ENCODE peak calls at places on chromosomes 16 and 17, in eight cellular contexts. One of them, this sample, is unnamed.

GRCh38 chr17:3796110-3796821 is 4.7 kb downstream of the ITGAE start:
- DNase-seq in HFF-Myc: no peak
- DNase-seq in CD4-positive, alpha-beta memory T cell: peak
- DNase-seq in PC-3: no peak
- DNase-seq in heart right ventricle: no peak
- DNase-seq in fibroblast of lung: peak
- DNase-seq in right cardiac atrium: no peak
- DNase-seq in sigmoid colon: no peak
- DNase-seq in this sample: no peak

GRCh38 chr16:660459-661183 is 7.3 kb upstream of the RHOT2 start:
- DNase-seq in heart right ventricle: peak
- DNase-seq in fibroblast of lung: peak
- DNase-seq in sigmoid colon: peak
- DNase-seq in PC-3: peak
- DNase-seq in HFF-Myc: peak
- DNase-seq in right cardiac atrium: peak
- DNase-seq in CD4-positive, alpha-beta memory T cell: peak
- DNase-seq in this sample: peak

GRCh38 chr16:19014456-19014855 is 30.7 kb downstream of the TMC7 start:
- DNase-seq in PC-3: no peak
- DNase-seq in heart right ventricle: no peak
- DNase-seq in CD4-positive, alpha-beta memory T cell: no peak
- DNase-seq in sigmoid colon: no peak
- DNase-seq in fibroblast of lung: no peak
- DNase-seq in HFF-Myc: no peak
- DNase-seq in right cardiac atrium: no peak
- DNase-seq in this sample: no peak

GRCh38 chr16:89009343-89010209 is 32.6 kb upstream of the CBFA2T3 start:
- DNase-seq in sigmoid colon: peak
- DNase-seq in fibroblast of lung: peak
- DNase-seq in HFF-Myc: no peak
- DNase-seq in right cardiac atrium: no peak
- DNase-seq in heart right ventricle: no peak
- DNase-seq in PC-3: peak
- DNase-seq in CD4-positive, alpha-beta memory T cell: peak
- DNase-seq in this sample: peak

GRCh38 chr16:26976913-26977312 is 89.8 kb upstream of the C16orf82 start:
- DNase-seq in HFF-Myc: no peak
- DNase-seq in CD4-positive, alpha-beta memory T cell: no peak
- DNase-seq in heart right ventricle: no peak
- DNase-seq in right cardiac atrium: no peak
- DNase-seq in PC-3: no peak
- DNase-seq in sigmoid colon: no peak
- DNase-seq in fibroblast of lung: no peak
- DNase-seq in this sample: no peak

GRCh38 chr16:73126453-73126853 is 78.5 kb upstream of the ZFHX3 start:
- DNase-seq in PC-3: no peak
- DNase-seq in fibroblast of lung: peak
- DNase-seq in sigmoid colon: peak
- DNase-seq in HFF-Myc: no peak
- DNase-seq in CD4-positive, alpha-beta memory T cell: no peak
- DNase-seq in heart right ventricle: peak
- DNase-seq in right cardiac atrium: peak
- DNase-seq in this sample: no peak

GRCh38 chr17:11047228-11047627 is 193.8 kb upstream of the SHISA6 start:
- DNase-seq in fibroblast of lung: no peak
- DNase-seq in right cardiac atrium: no peak
- DNase-seq in HFF-Myc: no peak
- DNase-seq in CD4-positive, alpha-beta memory T cell: no peak
- DNase-seq in sigmoid colon: no peak
- DNase-seq in PC-3: no peak
- DNase-seq in heart right ventricle: no peak
- DNase-seq in this sample: no peak

GRCh38 chr17:70089513-70090148 is 14.6 kb downstream of the KCNJ16 start:
- DNase-seq in right cardiac atrium: no peak
- DNase-seq in HFF-Myc: no peak
- DNase-seq in CD4-positive, alpha-beta memory T cell: no peak
- DNase-seq in heart right ventricle: no peak
- DNase-seq in fibroblast of lung: no peak
- DNase-seq in PC-3: peak
- DNase-seq in sigmoid colon: no peak
- DNase-seq in this sample: no peak

GRCh38 chr16:10255728-10256127 is 73.5 kb upstream of the GRIN2A start:
- DNase-seq in heart right ventricle: no peak
- DNase-seq in CD4-positive, alpha-beta memory T cell: no peak
- DNase-seq in HFF-Myc: no peak
- DNase-seq in fibroblast of lung: no peak
- DNase-seq in PC-3: no peak
- DNase-seq in right cardiac atrium: no peak
- DNase-seq in sigmoid colon: no peak
- DNase-seq in this sample: no peak

GRCh38 chr16:23832882-23833281 is 2.9 kb upstream of the PRKCB start:
- DNase-seq in fibroblast of lung: no peak
- DNase-seq in HFF-Myc: no peak
- DNase-seq in PC-3: no peak
- DNase-seq in sigmoid colon: no peak
- DNase-seq in heart right ventricle: no peak
- DNase-seq in right cardiac atrium: no peak
- DNase-seq in CD4-positive, alpha-beta memory T cell: no peak
- DNase-seq in this sample: no peak

GRCh38 chr16:81181013-81181720 is 57.3 kb upstream of the BCO1 start:
- DNase-seq in heart right ventricle: peak
- DNase-seq in CD4-positive, alpha-beta memory T cell: no peak
- DNase-seq in right cardiac atrium: peak
- DNase-seq in HFF-Myc: peak
- DNase-seq in fibroblast of lung: peak
- DNase-seq in PC-3: peak
- DNase-seq in sigmoid colon: peak
- DNase-seq in this sample: no peak

GRCh38 chr16:11796227-11797165 is 562 bp downstream of the ZC3H7A start:
- DNase-seq in sigmoid colon: peak
- DNase-seq in PC-3: peak
- DNase-seq in HFF-Myc: no peak
- DNase-seq in CD4-positive, alpha-beta memory T cell: peak
- DNase-seq in right cardiac atrium: peak
- DNase-seq in heart right ventricle: peak
- DNase-seq in fibroblast of lung: peak
- DNase-seq in this sample: peak

GRCh38 chr17:79003661-79004411 is 5.7 kb downstream of the CANT1 start:
- DNase-seq in CD4-positive, alpha-beta memory T cell: no peak
- DNase-seq in fibroblast of lung: no peak
- DNase-seq in sigmoid colon: peak
- DNase-seq in heart right ventricle: no peak
- DNase-seq in HFF-Myc: no peak
- DNase-seq in PC-3: no peak
- DNase-seq in right cardiac atrium: no peak
- DNase-seq in this sample: no peak

GRCh38 chr17:79002796-79003593 is 6.6 kb downstream of the CANT1 start:
- DNase-seq in CD4-positive, alpha-beta memory T cell: no peak
- DNase-seq in sigmoid colon: peak
- DNase-seq in fibroblast of lung: no peak
- DNase-seq in HFF-Myc: no peak
- DNase-seq in PC-3: no peak
- DNase-seq in right cardiac atrium: no peak
- DNase-seq in heart right ventricle: no peak
- DNase-seq in this sample: peak

GRCh38 chr17:79006001-79006400 is 3.6 kb downstream of the CANT1 start:
- DNase-seq in right cardiac atrium: no peak
- DNase-seq in sigmoid colon: peak
- DNase-seq in heart right ventricle: no peak
- DNase-seq in PC-3: no peak
- DNase-seq in CD4-positive, alpha-beta memory T cell: no peak
- DNase-seq in HFF-Myc: no peak
- DNase-seq in fibroblast of lung: no peak
- DNase-seq in this sample: no peak

GRCh38 chr17:79006794-79007503 is 2.6 kb downstream of the CANT1 start:
- DNase-seq in HFF-Myc: no peak
- DNase-seq in PC-3: no peak
- DNase-seq in heart right ventricle: no peak
- DNase-seq in sigmoid colon: peak
- DNase-seq in right cardiac atrium: no peak
- DNase-seq in fibroblast of lung: no peak
- DNase-seq in CD4-positive, alpha-beta memory T cell: no peak
- DNase-seq in this sample: no peak

DNA sequence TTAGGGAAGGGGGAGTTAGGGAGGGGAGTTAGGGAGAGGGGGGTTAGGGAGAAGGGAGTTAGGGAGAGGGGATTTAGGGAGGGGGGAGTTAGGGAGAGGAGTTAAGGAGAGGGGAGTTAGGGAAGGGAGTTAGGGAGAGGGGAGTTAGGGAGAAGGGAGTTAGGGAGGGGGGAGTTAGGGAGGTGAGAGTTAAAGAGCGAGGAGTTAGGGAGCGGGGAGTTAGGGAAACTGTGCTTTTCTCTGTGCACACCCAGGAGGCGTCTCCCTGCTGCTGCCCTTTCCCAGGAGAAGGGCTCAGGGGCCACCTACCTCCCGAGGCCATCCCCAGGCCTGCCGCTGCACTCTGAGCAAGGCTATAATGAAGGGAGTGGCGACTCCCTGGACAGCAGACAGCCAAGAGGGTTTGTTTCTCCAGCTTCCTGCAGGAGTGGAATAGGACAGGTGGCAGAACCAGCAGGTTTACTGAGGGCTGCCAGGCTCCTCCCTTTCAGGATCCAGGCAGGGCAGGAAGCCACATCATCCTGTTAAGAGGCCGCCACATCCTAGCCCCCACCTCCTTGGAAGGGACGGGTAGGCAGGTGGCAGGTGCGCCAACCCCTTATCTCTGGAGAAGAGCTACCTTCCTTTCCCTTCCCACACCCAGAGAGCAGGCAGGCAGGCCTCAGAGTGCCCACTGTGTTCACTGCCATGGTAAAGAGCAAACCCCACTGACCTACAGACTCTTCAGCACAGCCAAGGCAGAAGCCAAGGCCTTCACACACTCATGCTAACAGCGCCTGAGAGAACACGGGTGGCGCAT is 4.3 kb downstream of the CANT1 start:
- DNase-seq in PC-3: peak
- DNase-seq in CD4-positive, alpha-beta memory T cell: peak
- DNase-seq in sigmoid colon: peak
- DNase-seq in right cardiac atrium: no peak
- DNase-seq in HFF-Myc: no peak
- DNase-seq in fibroblast of lung: no peak
- DNase-seq in heart right ventricle: no peak
- DNase-seq in this sample: no peak
- H3K4me3 ChIP-seq in PC-3: peak
- H3K4me3 ChIP-seq in CD4-positive, alpha-beta memory T cell: no peak
- H3K4me3 ChIP-seq in sigmoid colon: no peak
- H3K4me3 ChIP-seq in right cardiac atrium: no peak
- H3K4me3 ChIP-seq in HFF-Myc: no peak
- H3K4me3 ChIP-seq in fibroblast of lung: no peak
- H3K4me3 ChIP-seq in heart right ventricle: no peak
- H3K4me3 ChIP-seq in this sample: no peak

DNA sequence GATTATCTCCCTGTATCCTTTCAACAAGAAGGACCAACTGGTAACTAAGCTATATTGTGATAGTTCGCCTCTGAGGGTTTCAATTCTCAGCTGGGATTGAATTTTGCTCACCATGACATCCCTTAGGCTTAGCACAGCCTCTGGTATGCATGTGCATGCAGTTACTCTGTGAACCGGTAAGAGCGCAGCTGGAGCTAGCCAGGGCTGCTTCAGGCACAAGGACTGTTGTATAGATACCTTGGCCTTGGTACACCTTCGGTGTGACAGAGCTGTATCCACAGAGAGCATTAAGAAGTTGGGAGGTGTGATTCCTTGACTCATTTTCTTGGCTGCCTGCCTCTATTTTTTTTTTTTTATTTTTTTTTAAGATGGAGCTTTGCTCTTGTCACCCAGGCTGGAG is 2.3 kb upstream of the NUTF2 start:
- DNase-seq in sigmoid colon: no peak
- DNase-seq in CD4-positive, alpha-beta memory T cell: no peak
- DNase-seq in HFF-Myc: no peak
- DNase-seq in fibroblast of lung: peak
- DNase-seq in PC-3: peak
- DNase-seq in heart right ventricle: no peak
- DNase-seq in right cardiac atrium: no peak
- DNase-seq in this sample: no peak
- H3K4me3 ChIP-seq in sigmoid colon: no peak
- H3K4me3 ChIP-seq in CD4-positive, alpha-beta memory T cell: no peak
- H3K4me3 ChIP-seq in HFF-Myc: peak
- H3K4me3 ChIP-seq in fibroblast of lung: peak
- H3K4me3 ChIP-seq in PC-3: peak
- H3K4me3 ChIP-seq in heart right ventricle: no peak
- H3K4me3 ChIP-seq in right cardiac atrium: no peak
- H3K4me3 ChIP-seq in this sample: peak

GRCh38 chr17:74113952-74114351 is 89.5 kb upstream of the RPL38 start:
- DNase-seq in PC-3: no peak
- DNase-seq in fibroblast of lung: no peak
- DNase-seq in heart right ventricle: no peak
- DNase-seq in CD4-positive, alpha-beta memory T cell: no peak
- DNase-seq in right cardiac atrium: no peak
- DNase-seq in HFF-Myc: no peak
- DNase-seq in sigmoid colon: no peak
- DNase-seq in this sample: no peak
- H3K4me3 ChIP-seq in PC-3: no peak
- H3K4me3 ChIP-seq in fibroblast of lung: no peak
- H3K4me3 ChIP-seq in heart right ventricle: no peak
- H3K4me3 ChIP-seq in CD4-positive, alpha-beta memory T cell: no peak
- H3K4me3 ChIP-seq in right cardiac atrium: no peak
- H3K4me3 ChIP-seq in HFF-Myc: no peak
- H3K4me3 ChIP-seq in sigmoid colon: no peak
- H3K4me3 ChIP-seq in this sample: no peak

GRCh38 chr16:29815793-29816693 is at the start of gene PAGR1:
- DNase-seq in right cardiac atrium: peak
- DNase-seq in fibroblast of lung: peak
- DNase-seq in PC-3: peak
- DNase-seq in sigmoid colon: peak
- DNase-seq in CD4-positive, alpha-beta memory T cell: peak
- DNase-seq in heart right ventricle: peak
- DNase-seq in HFF-Myc: peak
- DNase-seq in this sample: peak

GRCh38 chr16:29813644-29814562 is 1.9 kb downstream of the PRRT2 start:
- DNase-seq in HFF-Myc: no peak
- DNase-seq in right cardiac atrium: no peak
- DNase-seq in fibroblast of lung: no peak
- DNase-seq in PC-3: no peak
- DNase-seq in heart right ventricle: no peak
- DNase-seq in sigmoid colon: no peak
- DNase-seq in CD4-positive, alpha-beta memory T cell: no peak
- DNase-seq in this sample: no peak

GRCh38 chr16:29812754-29813643 is 1.0 kb downstream of the PRRT2 start:
- DNase-seq in heart right ventricle: no peak
- DNase-seq in CD4-positive, alpha-beta memory T cell: no peak
- DNase-seq in HFF-Myc: no peak
- DNase-seq in fibroblast of lung: no peak
- DNase-seq in right cardiac atrium: no peak
- DNase-seq in PC-3: no peak
- DNase-seq in sigmoid colon: no peak
- DNase-seq in this sample: no peak

GRCh38 chr16:29815032-29815721 is 775 bp upstream of the PAGR1 start:
- DNase-seq in fibroblast of lung: no peak
- DNase-seq in HFF-Myc: no peak
- DNase-seq in right cardiac atrium: peak
- DNase-seq in PC-3: no peak
- DNase-seq in heart right ventricle: no peak
- DNase-seq in sigmoid colon: peak
- DNase-seq in CD4-positive, alpha-beta memory T cell: no peak
- DNase-seq in this sample: no peak

DNA sequence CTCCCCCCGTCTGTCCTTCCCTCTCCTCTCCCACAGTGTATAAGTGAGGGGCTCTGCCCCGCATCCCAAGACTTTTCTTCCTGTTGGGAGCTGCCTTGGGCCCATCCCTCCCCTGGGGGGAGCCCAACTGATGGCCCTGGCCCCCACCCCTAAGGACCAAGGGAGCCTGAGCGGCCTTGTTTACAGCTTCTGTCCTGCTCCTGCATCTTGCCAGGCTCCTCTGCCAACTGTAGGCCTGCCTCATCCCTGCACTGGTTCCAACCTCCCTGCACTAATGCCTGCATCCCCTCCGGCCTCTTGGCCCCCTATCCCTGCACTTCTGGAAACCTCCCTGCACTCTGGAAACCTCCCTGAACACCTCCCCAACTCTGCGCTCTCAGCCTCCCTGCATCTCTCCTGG is 1.4 kb upstream of the PAGR1 start:
- DNase-seq in PC-3: no peak
- DNase-seq in CD4-positive, alpha-beta memory T cell: no peak
- DNase-seq in fibroblast of lung: no peak
- DNase-seq in HFF-Myc: no peak
- DNase-seq in sigmoid colon: no peak
- DNase-seq in heart right ventricle: no peak
- DNase-seq in right cardiac atrium: no peak
- DNase-seq in this sample: no peak
- H3K4me3 ChIP-seq in PC-3: no peak
- H3K4me3 ChIP-seq in CD4-positive, alpha-beta memory T cell: peak
- H3K4me3 ChIP-seq in fibroblast of lung: peak
- H3K4me3 ChIP-seq in HFF-Myc: peak
- H3K4me3 ChIP-seq in sigmoid colon: no peak
- H3K4me3 ChIP-seq in heart right ventricle: no peak
- H3K4me3 ChIP-seq in right cardiac atrium: no peak
- H3K4me3 ChIP-seq in this sample: no peak

This sample was measured in dorsolateral prefrontal cortex.